ENCODE peak calls at places on chromosomes 13 and 19, in nine cellular contexts. One of them, this sample, is unnamed.

GRCh38 chr13:24931450-24932217 is 164.3 kb upstream of the PABPC3 start:
- DNase-seq in ovary: no peak
- DNase-seq in cardiac fibroblast: no peak
- DNase-seq in activated B cell treated with CpG ODN at 0.5 μM for 24 hours: no peak
- DNase-seq in AG09319: no peak
- DNase-seq in mesothelial cell of epicardium: no peak
- DNase-seq in SK-N-SH: no peak
- DNase-seq in GM10248: no peak
- DNase-seq in brain microvascular endothelial cell: no peak
- DNase-seq in this sample: no peak

GRCh38 chr13:100541882-100542545 is 46.6 kb downstream of the GGACT start:
- DNase-seq in ovary: no peak
- DNase-seq in cardiac fibroblast: no peak
- DNase-seq in activated B cell treated with CpG ODN at 0.5 μM for 24 hours: no peak
- DNase-seq in AG09319: no peak
- DNase-seq in mesothelial cell of epicardium: peak; percentile 10
- DNase-seq in SK-N-SH: no peak
- DNase-seq in GM10248: no peak
- DNase-seq in brain microvascular endothelial cell: no peak
- DNase-seq in this sample: no peak

GRCh38 chr13:28313579-28313978 is 175.2 kb downstream of the PAN3 start:
- DNase-seq in ovary: no peak
- DNase-seq in cardiac fibroblast: peak; percentile 68
- DNase-seq in activated B cell treated with CpG ODN at 0.5 μM for 24 hours: no peak
- DNase-seq in AG09319: no peak
- DNase-seq in mesothelial cell of epicardium: no peak
- DNase-seq in SK-N-SH: no peak
- DNase-seq in GM10248: peak; percentile 32
- DNase-seq in brain microvascular endothelial cell: peak; percentile 47
- DNase-seq in this sample: no peak

GRCh38 chr13:97743946-97744345 is 209.5 kb upstream of the IPO5 start:
- DNase-seq in ovary: no peak
- DNase-seq in cardiac fibroblast: peak; percentile 50
- DNase-seq in activated B cell treated with CpG ODN at 0.5 μM for 24 hours: no peak
- DNase-seq in AG09319: no peak
- DNase-seq in mesothelial cell of epicardium: no peak
- DNase-seq in SK-N-SH: no peak
- DNase-seq in GM10248: no peak
- DNase-seq in brain microvascular endothelial cell: peak; percentile 45
- DNase-seq in this sample: no peak

GRCh38 chr19:2150794-2151338 is 500 bp downstream of the AP3D1 start:
- DNase-seq in ovary: no peak
- DNase-seq in cardiac fibroblast: no peak
- DNase-seq in activated B cell treated with CpG ODN at 0.5 μM for 24 hours: no peak
- DNase-seq in AG09319: no peak
- DNase-seq in mesothelial cell of epicardium: peak; percentile 57
- DNase-seq in SK-N-SH: no peak
- DNase-seq in GM10248: no peak
- DNase-seq in brain microvascular endothelial cell: no peak
- DNase-seq in this sample: peak; percentile 29

GRCh38 chr19:15399635-15400034 is 19.2 kb downstream of the AKAP8L start:
- DNase-seq in ovary: no peak
- DNase-seq in cardiac fibroblast: no peak
- DNase-seq in activated B cell treated with CpG ODN at 0.5 μM for 24 hours: no peak
- DNase-seq in AG09319: no peak
- DNase-seq in mesothelial cell of epicardium: no peak
- DNase-seq in SK-N-SH: peak; percentile 16
- DNase-seq in GM10248: no peak
- DNase-seq in brain microvascular endothelial cell: no peak
- DNase-seq in this sample: no peak

GRCh38 chr19:39224910-39225309 is 19.9 kb downstream of the IFNL3 start:
- DNase-seq in ovary: no peak
- DNase-seq in cardiac fibroblast: no peak
- DNase-seq in activated B cell treated with CpG ODN at 0.5 μM for 24 hours: no peak
- DNase-seq in AG09319: no peak
- DNase-seq in mesothelial cell of epicardium: no peak
- DNase-seq in SK-N-SH: no peak
- DNase-seq in GM10248: no peak
- DNase-seq in brain microvascular endothelial cell: no peak
- DNase-seq in this sample: no peak

GRCh38 chr13:43285891-43286602 is 262.7 kb downstream of the DNAJC15 start:
- DNase-seq in ovary: no peak
- DNase-seq in cardiac fibroblast: peak; percentile 36
- DNase-seq in activated B cell treated with CpG ODN at 0.5 μM for 24 hours: no peak
- DNase-seq in AG09319: no peak
- DNase-seq in mesothelial cell of epicardium: no peak
- DNase-seq in SK-N-SH: no peak
- DNase-seq in GM10248: no peak
- DNase-seq in brain microvascular endothelial cell: peak; percentile 25
- DNase-seq in this sample: no peak

GRCh38 chr13:59374720-59375119 is 789.0 kb downstream of the DIAPH3 start:
- DNase-seq in ovary: no peak
- DNase-seq in cardiac fibroblast: no peak
- DNase-seq in activated B cell treated with CpG ODN at 0.5 μM for 24 hours: no peak
- DNase-seq in AG09319: no peak
- DNase-seq in mesothelial cell of epicardium: no peak
- DNase-seq in SK-N-SH: no peak
- DNase-seq in GM10248: no peak
- DNase-seq in brain microvascular endothelial cell: no peak
- DNase-seq in this sample: no peak

GRCh38 chr19:16737909-16738308 is 18.3 kb downstream of the NWD1 start:
- DNase-seq in ovary: no peak
- DNase-seq in cardiac fibroblast: no peak
- DNase-seq in activated B cell treated with CpG ODN at 0.5 μM for 24 hours: no peak
- DNase-seq in AG09319: no peak
- DNase-seq in mesothelial cell of epicardium: no peak
- DNase-seq in SK-N-SH: no peak
- DNase-seq in GM10248: no peak
- DNase-seq in brain microvascular endothelial cell: no peak
- DNase-seq in this sample: no peak

GRCh38 chr13:76991432-76991795 is 467 bp upstream of the CLN5 start:
- DNase-seq in ovary: no peak
- DNase-seq in cardiac fibroblast: no peak
- DNase-seq in activated B cell treated with CpG ODN at 0.5 μM for 24 hours: no peak
- DNase-seq in AG09319: no peak
- DNase-seq in mesothelial cell of epicardium: no peak
- DNase-seq in SK-N-SH: no peak
- DNase-seq in GM10248: peak; percentile 65
- DNase-seq in brain microvascular endothelial cell: no peak
- DNase-seq in this sample: no peak

GRCh38 chr19:13102416-13102665 is 317 bp downstream of the LYL1 start:
- DNase-seq in ovary: no peak
- DNase-seq in cardiac fibroblast: peak; percentile 53
- DNase-seq in activated B cell treated with CpG ODN at 0.5 μM for 24 hours: no peak
- DNase-seq in AG09319: no peak
- DNase-seq in mesothelial cell of epicardium: no peak
- DNase-seq in SK-N-SH: no peak
- DNase-seq in GM10248: peak; percentile 45
- DNase-seq in brain microvascular endothelial cell: no peak
- DNase-seq in this sample: no peak

GRCh38 chr13:94825507-94825906 is 113.2 kb upstream of the SOX21 start:
- DNase-seq in ovary: peak; percentile 53
- DNase-seq in cardiac fibroblast: peak; percentile 20
- DNase-seq in activated B cell treated with CpG ODN at 0.5 μM for 24 hours: no peak
- DNase-seq in AG09319: no peak
- DNase-seq in mesothelial cell of epicardium: peak; percentile 44
- DNase-seq in SK-N-SH: peak; percentile 7
- DNase-seq in GM10248: no peak
- DNase-seq in brain microvascular endothelial cell: no peak
- DNase-seq in this sample: no peak

GRCh38 chr19:2181618-2181997 is 17.9 kb downstream of the DOT1L start:
- DNase-seq in ovary: no peak
- DNase-seq in cardiac fibroblast: no peak
- DNase-seq in activated B cell treated with CpG ODN at 0.5 μM for 24 hours: no peak
- DNase-seq in AG09319: no peak
- DNase-seq in mesothelial cell of epicardium: no peak
- DNase-seq in SK-N-SH: no peak
- DNase-seq in GM10248: no peak
- DNase-seq in brain microvascular endothelial cell: no peak
- DNase-seq in this sample: no peak

GRCh38 chr19:47097396-47098217 is 16.0 kb downstream of the ZC3H4 start:
- DNase-seq in ovary: no peak
- DNase-seq in cardiac fibroblast: peak; percentile 32
- DNase-seq in activated B cell treated with CpG ODN at 0.5 μM for 24 hours: no peak
- DNase-seq in AG09319: no peak
- DNase-seq in mesothelial cell of epicardium: no peak
- DNase-seq in SK-N-SH: no peak
- DNase-seq in GM10248: no peak
- DNase-seq in brain microvascular endothelial cell: no peak
- DNase-seq in this sample: no peak

GRCh38 chr19:1663854-1664253 is 11.4 kb upstream of the TCF3 start:
- DNase-seq in ovary: no peak
- DNase-seq in cardiac fibroblast: no peak
- DNase-seq in activated B cell treated with CpG ODN at 0.5 μM for 24 hours: no peak
- DNase-seq in AG09319: no peak
- DNase-seq in mesothelial cell of epicardium: no peak
- DNase-seq in SK-N-SH: no peak
- DNase-seq in GM10248: peak; percentile 76
- DNase-seq in brain microvascular endothelial cell: no peak
- DNase-seq in this sample: no peak

GRCh38 chr19:38792250-38793111 is 3.5 kb downstream of the LGALS7B start:
- DNase-seq in ovary: no peak
- DNase-seq in cardiac fibroblast: no peak
- DNase-seq in activated B cell treated with CpG ODN at 0.5 μM for 24 hours: peak; percentile 63
- DNase-seq in AG09319: no peak
- DNase-seq in mesothelial cell of epicardium: no peak
- DNase-seq in SK-N-SH: no peak
- DNase-seq in GM10248: peak; percentile 65
- DNase-seq in brain microvascular endothelial cell: no peak
- DNase-seq in this sample: no peak

GRCh38 chr13:113350065-113350937 is 13.6 kb downstream of the GRTP1 start:
- DNase-seq in ovary: peak; percentile 43
- DNase-seq in cardiac fibroblast: no peak
- DNase-seq in activated B cell treated with CpG ODN at 0.5 μM for 24 hours: no peak
- DNase-seq in AG09319: no peak
- DNase-seq in mesothelial cell of epicardium: no peak
- DNase-seq in SK-N-SH: no peak
- DNase-seq in GM10248: no peak
- DNase-seq in brain microvascular endothelial cell: no peak
- DNase-seq in this sample: no peak

GRCh38 chr19:55303477-55303876 is 19.7 kb downstream of the BRSK1 start:
- DNase-seq in ovary: no peak
- DNase-seq in cardiac fibroblast: no peak
- DNase-seq in activated B cell treated with CpG ODN at 0.5 μM for 24 hours: no peak
- DNase-seq in AG09319: no peak
- DNase-seq in mesothelial cell of epicardium: no peak
- DNase-seq in SK-N-SH: no peak
- DNase-seq in GM10248: no peak
- DNase-seq in brain microvascular endothelial cell: no peak
- DNase-seq in this sample: no peak
- TF ChIP-seq CTCF in ovary: no peak
- TF ChIP-seq CTCF in cardiac fibroblast: no peak
- TF ChIP-seq CTCF in activated B cell treated with CpG ODN at 0.5 μM for 24 hours: no peak
- TF ChIP-seq CTCF in AG09319: no peak
- TF ChIP-seq CTCF in mesothelial cell of epicardium: no peak
- TF ChIP-seq CTCF in SK-N-SH: no peak
- TF ChIP-seq CTCF in GM10248: no peak
- TF ChIP-seq CTCF in brain microvascular endothelial cell: no peak
- TF ChIP-seq CTCF in this sample: no peak

GRCh38 chr13:20331419-20331818 is 99.3 kb upstream of the GJB6 start:
- DNase-seq in ovary: no peak
- DNase-seq in cardiac fibroblast: no peak
- DNase-seq in activated B cell treated with CpG ODN at 0.5 μM for 24 hours: no peak
- DNase-seq in AG09319: no peak
- DNase-seq in mesothelial cell of epicardium: no peak
- DNase-seq in SK-N-SH: no peak
- DNase-seq in GM10248: no peak
- DNase-seq in brain microvascular endothelial cell: no peak
- DNase-seq in this sample: no peak
- TF ChIP-seq CTCF in ovary: no peak
- TF ChIP-seq CTCF in cardiac fibroblast: no peak
- TF ChIP-seq CTCF in activated B cell treated with CpG ODN at 0.5 μM for 24 hours: no peak
- TF ChIP-seq CTCF in AG09319: no peak
- TF ChIP-seq CTCF in mesothelial cell of epicardium: no peak
- TF ChIP-seq CTCF in SK-N-SH: no peak
- TF ChIP-seq CTCF in GM10248: no peak
- TF ChIP-seq CTCF in brain microvascular endothelial cell: peak; percentile 4
- TF ChIP-seq CTCF in this sample: peak; percentile 5

DNA sequence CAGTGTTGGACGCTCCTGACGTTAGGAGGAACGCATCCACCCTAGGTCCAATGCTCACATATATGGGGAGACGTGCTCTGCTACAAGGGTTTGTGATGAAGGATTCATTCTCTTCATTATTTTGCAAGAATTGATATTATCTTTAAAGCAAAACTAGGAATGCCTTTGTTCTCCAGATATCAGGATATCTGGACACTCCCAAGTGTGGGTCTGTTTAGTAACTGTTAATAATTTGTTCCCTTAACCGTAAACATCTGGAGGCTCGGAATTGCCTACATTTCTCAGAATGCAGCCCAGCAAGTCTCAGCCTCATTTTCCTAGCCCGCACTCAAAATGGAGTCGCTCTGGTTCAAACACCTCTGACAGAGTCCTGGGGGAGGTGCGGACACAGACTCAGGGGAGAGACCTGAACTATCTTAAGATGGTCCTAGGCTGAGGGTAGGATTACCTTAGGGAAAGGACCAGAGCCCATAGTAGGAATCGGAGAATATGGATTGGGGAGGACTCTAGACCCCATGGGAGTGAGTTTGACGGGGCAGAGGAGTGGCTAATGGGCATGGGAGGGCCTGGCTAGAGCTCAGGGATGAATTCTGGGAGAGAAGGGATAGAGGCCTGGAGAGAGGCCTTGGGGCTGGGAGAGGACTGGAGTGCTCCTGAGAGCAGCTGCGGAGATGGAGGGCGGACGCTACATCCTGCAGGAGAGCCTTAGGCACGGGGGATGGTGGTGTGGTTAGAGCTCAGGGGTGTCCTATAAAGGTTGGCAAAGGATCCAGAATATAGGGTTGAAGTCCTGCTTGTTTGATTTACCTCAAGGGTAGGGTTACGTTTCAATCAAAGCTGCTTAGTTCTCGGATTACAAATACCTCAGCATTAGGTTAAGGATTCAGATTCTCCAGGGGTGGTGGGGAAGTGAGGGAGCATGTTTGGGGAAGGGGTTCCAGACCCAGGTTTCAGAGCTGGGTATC is 43.2 kb downstream of the ZNF331 start:
- DNase-seq in ovary: no peak
- DNase-seq in cardiac fibroblast: no peak
- DNase-seq in activated B cell treated with CpG ODN at 0.5 μM for 24 hours: no peak
- DNase-seq in AG09319: no peak
- DNase-seq in mesothelial cell of epicardium: no peak
- DNase-seq in SK-N-SH: no peak
- DNase-seq in GM10248: no peak
- DNase-seq in brain microvascular endothelial cell: no peak
- DNase-seq in this sample: no peak
- TF ChIP-seq CTCF in ovary: no peak
- TF ChIP-seq CTCF in cardiac fibroblast: no peak
- TF ChIP-seq CTCF in activated B cell treated with CpG ODN at 0.5 μM for 24 hours: no peak
- TF ChIP-seq CTCF in AG09319: no peak
- TF ChIP-seq CTCF in mesothelial cell of epicardium: no peak
- TF ChIP-seq CTCF in SK-N-SH: no peak
- TF ChIP-seq CTCF in GM10248: no peak
- TF ChIP-seq CTCF in brain microvascular endothelial cell: no peak
- TF ChIP-seq CTCF in this sample: no peak

DNA sequence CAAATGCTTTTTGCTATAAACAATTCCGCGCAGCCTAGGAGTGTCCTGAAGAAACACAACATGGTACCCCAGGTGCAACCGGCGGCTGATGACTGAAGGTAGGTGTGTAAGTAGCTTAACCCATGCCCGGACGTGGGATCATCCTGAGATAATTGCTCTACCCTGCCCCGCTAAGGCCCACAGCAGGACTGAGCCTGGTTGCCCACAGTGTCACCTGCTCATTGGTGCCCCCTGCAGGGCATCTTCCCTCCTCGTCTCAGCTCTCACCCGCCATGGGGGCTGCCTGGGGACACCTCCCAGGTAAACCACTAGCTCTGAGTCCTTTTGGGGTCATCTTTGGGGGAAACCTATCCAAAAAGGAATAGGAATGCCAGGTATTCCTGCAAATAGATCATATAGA is 22.3 kb downstream of the TMEM161A start:
- DNase-seq in ovary: no peak
- DNase-seq in cardiac fibroblast: peak; percentile 22
- DNase-seq in activated B cell treated with CpG ODN at 0.5 μM for 24 hours: peak; percentile 38
- DNase-seq in AG09319: no peak
- DNase-seq in mesothelial cell of epicardium: no peak
- DNase-seq in SK-N-SH: peak; percentile 72
- DNase-seq in GM10248: peak; percentile 74
- DNase-seq in brain microvascular endothelial cell: no peak
- DNase-seq in this sample: no peak
- TF ChIP-seq CTCF in ovary: no peak
- TF ChIP-seq CTCF in cardiac fibroblast: peak; percentile 66
- TF ChIP-seq CTCF in activated B cell treated with CpG ODN at 0.5 μM for 24 hours: no peak
- TF ChIP-seq CTCF in AG09319: peak; percentile 53
- TF ChIP-seq CTCF in mesothelial cell of epicardium: peak; percentile 20
- TF ChIP-seq CTCF in SK-N-SH: peak; percentile 60
- TF ChIP-seq CTCF in GM10248: peak; percentile 64
- TF ChIP-seq CTCF in brain microvascular endothelial cell: peak; percentile 75
- TF ChIP-seq CTCF in this sample: peak; percentile 43

This sample was measured in progenitor cell of endocrine pancreas.